ENCODE peak calls at places on chromosome 15, in five cellular contexts. W is right lobe of liver, Y is stomach, L is AG09319, E is endothelial cell of umbilical vein. O is an unnamed sample.

GRCh38 chr15:92165001-92165346 is 228.7 kb upstream of the ST8SIA2 start:
- DNase-seq in L (no peak), Y (no peak), E (no peak), W (no peak), O (no peak)

GRCh38 chr15:58793862-58794261 is 22.8 kb downstream of the MINDY2 start:
- DNase-seq in W (no peak), E (no peak), L (no peak), Y (no peak), O (no peak)

GRCh38 chr15:69862540-69862939 is 235.2 kb downstream of the TLE3 start:
- DNase-seq in E (no peak), W (no peak), Y (no peak), L (peak; percentile 19), O (no peak)

GRCh38 chr15:48112242-48112641 is 8.5 kb upstream of the SLC24A5 start:
- DNase-seq in Y (no peak), W (no peak), E (peak; percentile 49), L (no peak), O (no peak)

GRCh38 chr15:29133791-29134190 is 135.8 kb downstream of the NSMCE3 start:
- DNase-seq in E (no peak), Y (no peak), W (no peak), L (no peak), O (no peak)

GRCh38 chr15:89165677-89166076 is 55.7 kb downstream of the RLBP1 start:
- DNase-seq in E (peak; percentile 48), L (no peak), Y (no peak), W (no peak), O (no peak)

GRCh38 chr15:24955549-24955929 is 752 bp downstream of the SNRPN start:
- DNase-seq in L (no peak), Y (no peak), E (no peak), W (peak; percentile 44), O (no peak)

GRCh38 chr15:89101302-89102191 is 13.3 kb downstream of the ABHD2 start:
- DNase-seq in L (peak; percentile 84), Y (peak; percentile 68), W (no peak), E (peak; percentile 91), O (peak; percentile 85)

GRCh38 chr15:31292391-31293020 is 34.1 kb upstream of the KLF13 start:
- DNase-seq in W (peak; percentile 44), L (no peak), Y (peak; percentile 17), E (no peak), O (no peak)

GRCh38 chr15:101813803-101814534 is 2.0 kb downstream of the OR4F15 start:
- DNase-seq in W (no peak), Y (no peak), E (no peak), L (peak; percentile 62), O (no peak)

GRCh38 chr15:56759450-56759845 is 26.1 kb upstream of the ZNF280D start:
- DNase-seq in L (peak; percentile 77), Y (peak; percentile 42), E (no peak), W (peak; percentile 49), O (no peak)

GRCh38 chr15:99165020-99165790 is 60.3 kb downstream of the SYNM start:
- DNase-seq in E (no peak), W (no peak), Y (no peak), L (no peak), O (peak; percentile 79)

DNA sequence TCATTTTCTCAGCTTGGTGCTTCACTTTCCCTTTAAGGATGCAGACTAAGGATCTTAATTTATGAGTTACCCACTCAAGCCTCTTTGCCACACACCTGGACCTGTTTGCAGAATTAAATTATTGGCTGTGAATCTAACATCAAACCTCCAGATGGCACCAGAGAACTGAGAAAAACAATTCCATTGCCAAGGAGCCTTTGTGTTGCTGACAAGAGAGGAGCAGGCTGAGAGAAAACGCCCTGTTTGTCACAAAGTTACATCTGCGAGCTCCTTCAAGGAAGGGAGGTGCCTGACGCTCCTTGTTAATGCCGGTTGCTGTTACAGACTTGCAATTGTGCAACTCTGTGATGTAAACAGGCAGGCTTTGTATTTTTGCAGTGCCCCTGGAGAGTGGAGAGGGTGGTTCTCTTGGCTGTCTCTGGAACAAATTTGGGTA is 36.3 kb upstream of the TMC3 start:
- DNase-seq in W (no peak), L (peak; percentile 49), Y (no peak), E (peak; percentile 74), O (no peak)
- TF ChIP-seq CTCF in W (peak; percentile 44), L (peak; percentile 40), Y (no peak), E (peak; percentile 32), O (peak; percentile 78)

DNA sequence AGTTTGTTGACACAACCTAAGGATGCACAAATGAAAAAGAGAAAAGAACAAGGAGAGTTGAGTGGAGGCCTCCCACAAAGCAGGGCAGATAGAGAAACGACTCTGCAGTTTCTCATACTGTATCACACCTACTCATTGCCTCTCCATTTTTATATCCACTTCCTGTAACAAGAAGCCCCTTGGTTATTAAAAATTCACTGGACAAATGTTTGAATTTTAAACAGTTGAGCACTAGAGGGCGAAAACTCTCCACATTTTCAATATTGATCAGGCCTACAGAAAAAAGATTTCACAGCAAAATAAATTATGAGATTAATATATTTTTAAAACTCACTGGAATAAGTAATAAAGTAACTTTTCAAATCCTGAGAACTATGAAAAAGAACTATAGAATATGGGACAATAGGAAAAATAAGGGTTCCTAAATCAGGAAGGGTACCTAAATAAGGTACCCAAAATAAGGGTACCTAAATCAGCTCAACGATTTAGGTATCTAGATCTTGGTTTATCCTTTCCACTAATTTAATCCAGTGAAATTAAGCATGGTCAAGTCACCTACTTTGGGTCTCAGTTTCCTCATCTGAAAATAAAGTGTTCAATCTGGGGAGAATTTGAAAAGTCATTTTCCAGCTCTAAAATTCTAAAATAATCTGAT is 47.0 kb upstream of the PPIB start:
- DNase-seq in Y (no peak), L (no peak), E (peak; percentile 77), W (no peak), O (no peak)
- TF ChIP-seq CTCF in Y (no peak), L (peak; percentile 44), E (peak; percentile 31), W (peak; percentile 45), O (peak; percentile 71)

GRCh38 chr15:43133429-43134156 is at the start of gene TMEM62:
- DNase-seq in Y (peak; percentile 93), L (peak; percentile 5), W (peak; percentile 94), E (peak; percentile 65), O (no peak)
- TF ChIP-seq CTCF in Y (no peak), L (no peak), W (no peak), E (no peak), O (no peak)

GRCh38 chr15:80856400-80856799 is 77.2 kb downstream of the CEMIP start:
- DNase-seq in L (no peak), Y (no peak), W (no peak), E (no peak), O (no peak)
- TF ChIP-seq CTCF in L (peak; percentile 19), Y (no peak), W (no peak), E (no peak), O (peak; percentile 32)